ENCODE peak calls at places on chromosomes 16 and 17, in eight cellular contexts. O is CD4-positive, alpha-beta T cell; U is left lung; T is IMR-90; J is CD8-positive, alpha-beta T cell; G is body of pancreas; Q is lower lobe of right lung; I is Panc1. V is an unnamed sample.

GRCh38 chr17:46847204-46848191 is 3.9 kb upstream of the WNT9B start:
- ATAC-seq in O (no peak), U (no peak), T (no peak), J (no peak), G (no peak), Q (no peak), I (no peak), V (no peak)

GRCh38 chr17:79116575-79117368 is 42.1 kb downstream of the ENGASE start:
- ATAC-seq in O (no peak), U (no peak), T (no peak), J (no peak), G (no peak), Q (no peak), I (peak; percentile 26), V (no peak)

GRCh38 chr17:80924807-80925610 is 66.6 kb upstream of the CHMP6 start:
- ATAC-seq in O (no peak), U (no peak), T (no peak), J (no peak), G (no peak), Q (no peak), I (no peak), V (no peak)

GRCh38 chr17:45780921-45781320 is 3.2 kb upstream of the CRHR1 start:
- ATAC-seq in O (no peak), U (no peak), T (no peak), J (no peak), G (no peak), Q (no peak), I (no peak), V (no peak)

GRCh38 chr16:85759631-85760419 is 8.9 kb upstream of the C16orf74 start:
- ATAC-seq in O (no peak), U (peak; percentile 66), T (no peak), J (peak; percentile 52), G (peak; percentile 42), Q (peak; percentile 62), I (peak; percentile 85), V (no peak)

GRCh38 chr17:80818871-80819270 is 172.8 kb upstream of the CHMP6 start:
- ATAC-seq in O (no peak), U (no peak), T (no peak), J (no peak), G (no peak), Q (no peak), I (no peak), V (no peak)

GRCh38 chr16:52896478-52897164 is 156.1 kb downstream of the CHD9NB start:
- ATAC-seq in O (no peak), U (no peak), T (no peak), J (no peak), G (no peak), Q (no peak), I (no peak), V (no peak)

GRCh38 chr16:85481738-85482137 is 131.4 kb upstream of the GSE1 start:
- ATAC-seq in O (no peak), U (no peak), T (no peak), J (no peak), G (no peak), Q (no peak), I (no peak), V (no peak)

GRCh38 chr17:63753215-63753614 is 11.6 kb upstream of the STRADA start:
- ATAC-seq in O (no peak), U (no peak), T (no peak), J (no peak), G (no peak), Q (no peak), I (no peak), V (no peak)

DNA sequence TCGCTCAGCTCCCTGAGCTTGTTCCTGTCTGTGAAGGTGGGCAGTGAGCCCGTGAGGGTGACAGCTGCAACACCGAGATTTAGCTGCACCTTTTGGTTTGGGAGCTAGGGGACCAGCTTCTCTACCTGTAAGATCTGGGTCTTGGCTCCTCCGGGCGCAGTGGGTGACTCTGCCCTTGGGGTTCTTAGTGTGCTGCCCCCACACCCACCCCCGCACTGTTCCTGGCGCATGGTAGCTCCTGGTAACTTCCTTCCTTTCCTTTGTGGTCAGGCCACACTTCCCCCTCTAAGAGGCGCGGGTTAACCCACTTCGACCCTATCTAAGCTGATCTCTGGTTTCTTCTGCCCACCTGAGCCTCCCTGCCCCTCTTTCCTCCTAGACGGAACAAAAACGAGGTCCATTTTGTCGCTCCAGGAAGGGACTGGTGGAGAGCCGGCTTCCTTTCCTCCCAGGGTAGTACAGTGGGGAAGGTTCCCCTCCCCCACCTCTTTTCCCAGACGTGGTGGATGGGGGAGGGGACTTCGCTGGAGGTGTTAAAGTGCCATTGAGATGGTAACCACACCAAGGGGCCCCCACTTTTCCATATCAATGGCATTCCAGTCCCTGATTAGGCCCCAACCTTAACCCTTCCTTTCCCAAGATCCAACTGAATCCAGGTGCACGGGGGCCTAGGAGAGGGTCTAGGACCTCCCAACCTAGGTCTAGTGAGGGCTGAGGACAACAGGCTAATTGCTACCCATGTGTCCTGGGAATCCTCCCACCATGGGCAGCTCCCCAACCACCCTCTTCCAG is 4.6 kb upstream of the CLDN9 start:
- ATAC-seq in O (no peak), U (no peak), T (no peak), J (no peak), G (no peak), Q (no peak), I (no peak), V (no peak)
- H3K27me3 ChIP-seq in O (peaks cover 6% of the 10 kb centered on the region), U (peaks cover 14% of the 10 kb centered on the region), T (peaks cover 39% of the 10 kb centered on the region), J (peaks cover 6% of the 10 kb centered on the region), G (no peaks in the 10 kb centered on the region), Q (peaks cover 59% of the 10 kb centered on the region), I (no peaks in the 10 kb centered on the region), V (peaks cover 85% of the 10 kb centered on the region)

GRCh38 chr17:48600244-48601098 is 4.3 kb downstream of the HOXB6 start:
- ATAC-seq in O (no peak), U (no peak), T (no peak), J (no peak), G (no peak), Q (no peak), I (no peak), V (no peak)

GRCh38 chr17:48601184-48601527 is 3.6 kb downstream of the HOXB6 start:
- ATAC-seq in O (no peak), U (no peak), T (no peak), J (no peak), G (no peak), Q (no peak), I (no peak), V (no peak)

GRCh38 chr17:48603959-48604769 is 622 bp downstream of the HOXB6 start:
- ATAC-seq in O (no peak), U (no peak), T (no peak), J (no peak), G (no peak), Q (no peak), I (peak; percentile 57), V (no peak)

GRCh38 chr17:48599373-48599772 is 5.4 kb downstream of the HOXB6 start:
- ATAC-seq in O (no peak), U (no peak), T (no peak), J (no peak), G (no peak), Q (no peak), I (no peak), V (no peak)

DNA sequence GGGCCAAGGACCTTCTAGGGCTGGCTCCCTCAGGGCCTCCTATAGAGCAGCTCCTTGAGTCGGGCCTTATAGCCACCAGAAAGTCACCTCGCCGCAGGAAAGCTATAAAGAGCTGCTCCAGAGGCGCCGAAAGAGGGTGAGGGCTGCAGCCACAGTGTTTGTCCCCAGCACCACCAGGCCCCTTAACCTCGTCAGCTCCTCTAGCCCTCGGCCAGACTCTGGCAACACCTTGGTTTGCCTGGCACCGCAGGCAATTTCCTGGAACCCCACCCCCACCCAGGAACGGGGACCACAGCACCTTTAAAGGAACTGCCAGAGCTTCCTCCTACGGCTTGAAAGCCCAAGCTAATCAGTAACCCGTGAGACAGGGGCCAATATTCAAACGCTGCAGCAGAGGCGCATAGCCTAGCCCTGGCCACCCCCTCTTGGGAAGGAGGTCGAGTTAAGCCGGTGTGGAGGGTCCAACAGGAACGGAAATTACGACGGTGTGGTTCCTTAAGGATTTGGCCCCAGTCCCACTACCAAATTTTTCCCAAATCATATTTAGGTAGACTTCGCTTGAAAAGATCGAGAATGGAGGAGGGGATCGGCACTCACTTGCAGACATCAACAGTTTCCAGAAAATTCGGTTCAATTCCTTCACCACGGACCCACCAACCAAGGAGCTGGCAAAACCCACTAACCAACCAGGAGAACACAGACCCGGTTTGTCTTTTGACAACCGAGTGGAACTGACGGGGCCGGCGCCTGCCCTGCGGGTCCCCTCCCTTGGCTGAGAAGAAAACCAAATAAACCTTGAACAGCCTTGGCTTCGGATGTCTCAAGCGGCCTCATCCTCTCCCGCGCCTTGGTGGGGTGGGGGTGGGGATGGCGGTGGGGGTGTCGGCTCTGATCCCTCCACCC is 3.0 kb downstream of the HOXB6 start:
- ATAC-seq in O (no peak), U (no peak), T (no peak), J (no peak), G (no peak), Q (no peak), I (no peak), V (no peak)
- H3K27me3 ChIP-seq in O (peaks cover 94% of the 10 kb centered on the region), U (peaks cover 79% of the 10 kb centered on the region), T (no peaks in the 10 kb centered on the region), J (peaks cover 55% of the 10 kb centered on the region), G (peaks cover 81% of the 10 kb centered on the region), Q (peaks cover 97% of the 10 kb centered on the region), I (no peaks in the 10 kb centered on the region), V (peaks cover 100% of the 10 kb centered on the region)

DNA sequence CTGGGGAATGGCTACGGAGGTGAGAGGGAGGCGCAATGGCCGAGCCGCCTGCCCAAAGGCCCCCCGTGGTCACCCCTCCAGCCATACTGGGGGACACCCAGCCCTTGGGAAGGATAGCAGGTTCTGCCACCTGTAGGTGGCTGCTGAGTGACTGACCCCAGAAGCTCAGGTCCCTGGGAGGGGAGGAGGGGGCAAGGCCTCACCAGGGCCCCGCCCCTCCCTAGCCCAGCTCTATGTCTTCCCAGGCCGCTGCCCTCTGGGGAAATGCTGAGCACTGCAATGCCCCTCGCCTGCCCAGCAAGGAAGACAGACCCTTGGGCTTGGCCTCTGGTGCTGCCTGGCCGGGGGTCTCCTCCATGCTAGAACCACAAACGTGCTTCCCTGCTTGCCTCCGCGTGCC is 11.4 kb upstream of the CLDN9 start:
- ATAC-seq in O (no peak), U (no peak), T (no peak), J (no peak), G (no peak), Q (no peak), I (no peak), V (no peak)
- H3K27me3 ChIP-seq in O (no peaks in the 10 kb centered on the region), U (peaks cover 6% of the 10 kb centered on the region), T (peaks cover 50% of the 10 kb centered on the region), J (no peaks in the 10 kb centered on the region), G (no peaks in the 10 kb centered on the region), Q (peaks cover 11% of the 10 kb centered on the region), I (no peaks in the 10 kb centered on the region), V (peaks cover 64% of the 10 kb centered on the region)

GRCh38 chr16:1159325-1159972 is 6.5 kb downstream of the CACNA1H start:
- ATAC-seq in O (no peak), U (no peak), T (no peak), J (no peak), G (peak; percentile 10), Q (no peak), I (peak; percentile 18), V (peak; percentile 19)

GRCh38 chr16:1158456-1159324 is 5.8 kb downstream of the CACNA1H start:
- ATAC-seq in O (no peak), U (no peak), T (no peak), J (no peak), G (peak; percentile 11), Q (no peak), I (no peak), V (peak; percentile 16)

GRCh38 chr16:1156983-1157638 is 4.2 kb downstream of the CACNA1H start:
- ATAC-seq in O (no peak), U (no peak), T (no peak), J (no peak), G (no peak), Q (no peak), I (no peak), V (no peak)

GRCh38 chr16:1156111-1156982 is 3.4 kb downstream of the CACNA1H start:
- ATAC-seq in O (no peak), U (no peak), T (no peak), J (no peak), G (no peak), Q (no peak), I (no peak), V (no peak)

GRCh38 chr16:1157639-1158455 is 4.9 kb downstream of the CACNA1H start:
- ATAC-seq in O (no peak), U (no peak), T (no peak), J (no peak), G (no peak), Q (no peak), I (no peak), V (no peak)
- H3K27me3 ChIP-seq in O (peaks cover 40% of the 10 kb centered on the region), U (peaks cover 64% of the 10 kb centered on the region), T (peaks cover 13% of the 10 kb centered on the region), J (peaks cover 12% of the 10 kb centered on the region), G (peaks cover 24% of the 10 kb centered on the region), Q (peaks cover 93% of the 10 kb centered on the region), I (no peaks in the 10 kb centered on the region), V (peaks cover 89% of the 10 kb centered on the region)

V was measured in gastroesophageal sphincter.